ENCODE peak calls at places on chromosomes 13 and 19, in five cellular contexts. H is cardiac muscle cell, S is pancreas, J is right atrium auricular region, V is tibial artery. E is an unnamed sample. For H3K4me1, the result is how much of the 10 kb centered on the place peaks cover.

GRCh38 chr19:1244693-1245451 is 3.3 kb downstream of the ATP5F1D start:
- DNase-seq in H (no peak), S (peak), J (no peak), V (no peak), E (no peak)

GRCh38 chr19:8204961-8205360 is 4.2 kb upstream of the CERS4 start:
- DNase-seq in H (no peak), S (peak), J (no peak), V (no peak), E (no peak)

GRCh38 chr13:104847863-104848262 is 1687.6 kb downstream of the EFNB2 start:
- DNase-seq in H (no peak), S (no peak), J (no peak), V (no peak), E (no peak)

GRCh38 chr13:23570099-23570926 is at the start of gene TNFRSF19:
- DNase-seq in H (peak), S (no peak), J (peak), V (no peak), E (no peak)

GRCh38 chr13:24360106-24360505 is 50.7 kb downstream of the C1QTNF9 start:
- DNase-seq in H (no peak), S (no peak), J (no peak), V (no peak), E (no peak)

GRCh38 chr19:1057185-1057857 is 9.6 kb upstream of the ARHGAP45 start:
- DNase-seq in H (peak), S (no peak), J (no peak), V (no peak), E (no peak)

GRCh38 chr13:78468546-78469060 is 134.7 kb downstream of the POU4F1 start:
- DNase-seq in H (no peak), S (no peak), J (no peak), V (no peak), E (no peak)

GRCh38 chr19:39405930-39406655 is 554 bp upstream of the ZFP36 start:
- DNase-seq in H (no peak), S (no peak), J (peak), V (peak), E (no peak)

GRCh38 chr19:32930567-32930966 is 41.2 kb downstream of the CEP89 start:
- DNase-seq in H (no peak), S (no peak), J (no peak), V (no peak), E (no peak)

GRCh38 chr19:1618157-1619093 is 13.2 kb upstream of the UQCR11 start:
- DNase-seq in H (peak), S (peak), J (no peak), V (no peak), E (peak)

GRCh38 chr13:29887030-29887557 is 36.7 kb upstream of the UBL3 start:
- DNase-seq in H (no peak), S (no peak), J (no peak), V (no peak), E (no peak)

GRCh38 chr13:31361673-31362072 is 161.9 kb downstream of the B3GLCT start:
- DNase-seq in H (peak), S (no peak), J (no peak), V (no peak), E (no peak)

GRCh38 chr13:19665427-19665859 is 32.0 kb downstream of the MPHOSPH8 start:
- DNase-seq in H (no peak), S (no peak), J (no peak), V (no peak), E (no peak)

GRCh38 chr13:47437411-47437810 is 540.6 kb upstream of the HTR2A start:
- DNase-seq in H (no peak), S (no peak), J (no peak), V (no peak), E (no peak)

GRCh38 chr13:74144269-74144668 is 10.1 kb upstream of the KLF12 start:
- DNase-seq in H (no peak), S (no peak), J (no peak), V (no peak), E (no peak)

GRCh38 chr13:40333238-40333637 is 333.2 kb downstream of the FOXO1 start:
- DNase-seq in H (no peak), S (no peak), J (no peak), V (no peak), E (no peak)

GRCh38 chr19:36489920-36490415 is 607 bp upstream of the ZNF566 start:
- DNase-seq in H (peak), S (no peak), J (peak), V (peak), E (peak)

GRCh38 chr19:44438441-44438840 is 9.8 kb downstream of the ZNF229 start:
- DNase-seq in H (no peak), S (no peak), J (no peak), V (no peak), E (no peak)

GRCh38 chr19:54427586-54427985 is 12.3 kb downstream of the TTYH1 start:
- DNase-seq in H (no peak), S (no peak), J (no peak), V (no peak), E (no peak)

GRCh38 chr13:40920826-40921225 is 98.3 kb downstream of the ELF1 start:
- DNase-seq in H (no peak), S (no peak), J (no peak), V (no peak), E (no peak)

GRCh38 chr19:46821512-46822359 is 28.9 kb downstream of the AP2S1 start:
- DNase-seq in H (no peak), S (peak), J (no peak), V (no peak), E (no peak)

GRCh38 chr13:84455143-84455905 is 573.0 kb upstream of the SLITRK1 start:
- DNase-seq in H (no peak), S (no peak), J (no peak), V (no peak), E (no peak)

GRCh38 chr19:46374526-46375475 is 27.9 kb downstream of the PPP5C start:
- DNase-seq in H (no peak), S (no peak), J (no peak), V (no peak), E (no peak)

GRCh38 chr13:112710855-112711527 is 21.2 kb downstream of the ATP11A start:
- DNase-seq in H (peak), S (no peak), J (no peak), V (no peak), E (no peak)
- H3K4me1 ChIP-seq in H (half or more), S (under half), J (under half), V (under half), E (under half)

GRCh38 chr19:57527136-57527881 is at the start of gene ZNF549:
- DNase-seq in H (peak), S (peak), J (peak), V (peak), E (peak)
- H3K4me3 ChIP-seq in H (peak), S (peak), J (peak), V (peak), E (peak)

DNA sequence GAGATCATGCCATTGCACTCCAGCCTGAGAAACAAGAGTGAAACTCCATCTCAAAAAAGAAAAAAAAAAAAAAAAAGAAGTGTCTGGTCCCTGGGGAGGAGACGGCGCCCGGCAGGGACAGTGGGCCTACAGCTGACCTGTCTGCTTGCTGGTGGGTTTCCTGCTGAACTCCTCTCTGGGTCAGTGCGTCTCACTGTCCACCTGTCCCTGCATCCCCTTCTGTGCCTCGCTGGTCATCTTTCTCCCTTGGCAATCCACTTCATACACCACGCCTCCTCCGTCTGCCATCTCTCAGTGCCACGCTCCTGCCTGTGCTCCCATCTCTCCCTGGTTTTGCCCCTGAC is 63.4 kb downstream of the ACSBG2 start:
- DNase-seq in H (no peak), S (no peak), J (no peak), V (no peak), E (no peak)
- H3K4me1 ChIP-seq in H (under half), S (under half), J (under half), V (under half), E (under half)

DNA sequence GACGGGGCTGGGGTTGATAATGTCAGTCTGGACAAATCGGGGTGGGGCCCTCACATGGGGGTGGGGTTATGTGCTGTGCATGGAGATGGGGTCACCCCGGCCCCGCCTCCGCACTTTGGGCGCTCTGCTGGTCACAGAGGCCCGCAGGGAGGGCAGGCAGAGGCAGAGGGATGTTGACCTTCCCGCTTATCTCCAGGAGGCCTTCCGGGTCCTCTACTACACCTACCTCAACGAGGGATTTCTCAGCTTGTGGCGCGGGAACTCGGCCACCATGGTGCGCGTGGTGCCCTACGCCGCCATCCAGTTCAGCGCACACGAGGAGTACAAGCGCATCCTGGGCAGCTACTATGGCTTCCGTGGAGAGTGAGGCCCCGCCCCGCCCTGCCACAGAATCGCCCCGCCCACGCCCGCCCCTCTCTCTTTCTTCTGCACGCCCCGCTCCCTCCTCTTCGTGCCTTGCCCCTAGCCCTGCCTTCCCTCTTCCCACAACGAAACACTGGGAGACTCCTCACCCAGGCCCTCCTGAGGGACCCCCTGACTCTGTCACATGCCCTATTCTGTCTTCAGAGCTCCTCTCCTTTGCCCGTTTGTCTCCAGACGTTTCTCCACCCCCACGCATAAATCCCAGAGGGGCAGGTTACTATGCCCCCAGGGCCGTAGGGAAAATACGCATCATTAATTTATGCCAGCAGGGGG is 32.8 kb downstream of the TMEM161A start:
- DNase-seq in H (peak), S (no peak), J (peak), V (no peak), E (peak)
- H3K4me3 ChIP-seq in H (peak), S (no peak), J (peak), V (peak), E (peak)

DNA sequence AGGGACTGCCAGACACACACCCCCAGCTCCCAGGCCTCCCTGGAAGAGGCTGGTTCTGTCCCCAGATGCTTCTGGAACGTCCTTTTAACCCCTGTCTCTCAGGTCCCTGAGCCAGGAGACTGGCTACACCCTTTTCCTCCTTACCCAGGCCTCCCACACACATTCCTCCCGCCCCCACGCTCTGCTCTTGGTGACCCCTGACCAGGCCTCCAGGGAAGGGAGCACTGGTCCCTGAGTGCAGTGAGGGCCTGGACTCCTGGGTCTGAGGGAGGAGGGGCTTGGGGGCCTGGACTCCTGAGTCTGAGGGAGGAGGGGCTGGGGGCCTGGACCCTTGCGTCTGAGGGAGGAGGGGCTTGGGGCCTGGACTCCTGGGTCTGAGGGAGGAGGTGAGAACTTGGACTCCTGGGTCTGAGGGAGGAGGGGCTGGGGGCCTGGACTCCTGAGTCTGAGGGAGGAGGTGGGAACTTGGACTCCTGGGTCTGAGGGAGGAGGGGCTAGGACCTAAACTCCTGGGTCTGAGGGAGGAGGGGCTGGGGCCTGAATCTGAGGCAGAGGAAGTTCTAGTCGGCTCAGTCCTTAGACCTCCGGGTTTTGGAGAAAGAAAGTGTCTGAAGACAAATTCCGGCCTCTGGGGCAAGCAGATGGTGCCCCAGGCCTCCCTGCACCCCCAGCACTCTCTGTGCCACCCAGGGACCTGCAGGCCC is 530 bp downstream of the KLK6 start:
- DNase-seq in H (peak), S (no peak), J (no peak), V (no peak), E (no peak)
- H3K4me1 ChIP-seq in H (under half), S (under half), J (under half), V (under half), E (under half)

DNA sequence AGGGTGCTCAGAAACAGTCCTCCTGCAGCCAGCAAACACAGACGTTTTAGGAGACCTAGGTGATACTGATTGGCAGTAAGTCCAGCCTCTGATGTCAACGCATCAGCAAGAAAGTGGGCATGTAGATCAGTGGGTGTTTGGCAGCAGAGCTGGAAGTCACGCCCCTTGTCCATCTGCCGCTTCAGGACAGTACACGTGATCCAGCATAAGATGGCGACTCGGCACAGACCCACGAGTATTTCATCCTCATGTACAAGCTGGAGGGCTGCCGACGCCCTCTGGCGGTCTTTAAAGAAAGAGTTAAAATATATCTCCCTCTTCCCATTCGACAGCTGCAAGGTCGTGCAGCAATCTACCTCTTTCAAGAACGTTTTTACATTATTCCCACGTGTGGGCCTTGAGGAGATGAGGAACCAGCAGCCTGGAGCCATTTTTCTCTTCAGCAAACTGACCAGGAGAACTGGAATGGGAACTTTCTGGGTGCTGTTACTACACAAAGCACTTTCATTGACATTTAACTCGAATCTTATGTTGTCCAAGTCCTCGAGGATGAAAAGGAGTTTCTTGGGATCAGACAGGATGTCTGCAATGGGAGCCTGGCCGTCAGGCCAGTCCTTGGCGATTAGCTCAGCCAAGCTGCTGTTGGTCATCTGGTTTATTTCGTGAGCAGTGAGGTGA is 22.3 kb downstream of the NLRP11 start:
- DNase-seq in H (peak), S (peak), J (no peak), V (peak), E (peak)
- H3K4me3 ChIP-seq in H (no peak), S (no peak), J (no peak), V (no peak), E (no peak)

DNA sequence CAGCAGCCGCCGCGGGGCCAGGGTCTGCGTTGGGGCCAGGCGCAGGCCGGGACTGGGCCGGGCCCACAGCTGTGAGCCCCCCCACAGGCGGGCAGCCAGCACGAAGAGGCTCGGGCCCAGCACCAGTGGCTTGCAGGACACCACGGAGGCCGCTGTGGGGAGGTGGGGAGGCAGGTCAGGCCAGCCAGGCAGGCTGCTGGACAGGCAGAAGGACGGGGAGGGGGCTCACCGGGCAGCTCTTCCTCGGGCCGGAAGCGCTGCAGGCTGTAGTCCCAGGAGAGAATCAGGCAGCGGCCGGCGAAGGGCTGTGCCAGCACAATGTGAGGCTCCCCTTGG is 8.3 kb downstream of the LGI4 start:
- DNase-seq in H (peak), S (no peak), J (no peak), V (peak), E (no peak)
- H3K4me1 ChIP-seq in H (under half), S (under half), J (under half), V (under half), E (under half)

DNA sequence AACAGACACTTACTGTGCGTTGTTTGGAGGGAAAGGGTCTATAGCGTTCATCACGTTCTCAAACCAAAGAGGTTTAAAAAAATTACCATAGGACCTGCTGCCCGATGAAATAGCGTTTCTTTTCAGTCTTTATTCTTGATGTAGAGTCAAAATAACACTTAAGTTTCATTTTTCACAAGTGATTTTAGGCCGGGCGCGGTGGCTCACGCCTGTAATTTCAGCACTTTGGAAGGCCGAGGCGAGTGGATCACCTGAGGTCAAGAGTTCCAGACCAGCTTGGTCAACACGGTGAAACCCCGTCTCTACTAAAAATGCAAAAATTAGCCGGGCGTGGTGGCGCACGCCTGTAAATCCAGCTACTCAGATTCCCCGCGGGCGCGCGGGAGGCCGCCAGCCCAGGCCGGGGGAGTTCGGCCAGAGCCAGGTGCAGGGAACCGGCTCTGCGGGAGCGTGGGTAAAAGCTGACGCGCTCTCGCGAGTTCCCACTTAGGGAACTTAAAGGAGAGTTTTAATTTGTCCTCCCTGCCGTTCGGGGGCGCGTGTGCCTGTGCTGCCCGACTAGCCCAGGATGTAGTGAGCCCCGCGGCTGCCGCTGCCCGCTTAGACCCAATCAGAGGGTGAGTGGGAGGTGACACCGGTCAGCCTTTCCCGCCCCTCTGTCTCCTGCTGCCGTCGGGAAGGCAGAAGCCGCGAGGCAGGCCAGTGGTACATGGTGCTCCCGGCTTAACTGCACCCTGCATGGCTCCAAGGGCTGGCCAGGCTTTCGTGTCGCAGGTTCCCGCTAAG is 35.8 kb upstream of the NEK3 start:
- DNase-seq in H (peak), S (peak), J (peak), V (peak), E (no peak)
- H3K4me3 ChIP-seq in H (no peak), S (peak), J (peak), V (peak), E (peak)

DNA sequence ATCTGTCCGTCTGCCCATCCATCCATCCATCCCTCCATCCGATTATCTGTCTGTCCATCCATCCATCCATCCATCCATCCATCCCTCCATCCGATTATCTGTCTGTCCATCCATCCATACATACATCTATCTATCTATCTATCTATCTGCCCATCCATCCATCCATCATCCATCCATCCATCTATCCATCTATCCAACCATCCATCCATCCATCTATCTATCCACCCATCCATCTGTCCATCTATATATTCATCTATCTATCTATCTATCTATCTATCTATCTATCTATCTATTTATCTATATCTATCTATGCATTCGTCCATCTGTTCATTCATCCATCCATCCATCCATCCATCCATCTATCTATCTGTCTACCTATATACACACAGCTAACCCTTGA is 471.1 kb upstream of the ZNF507 start:
- DNase-seq in H (no peak), S (no peak), J (no peak), V (no peak), E (no peak)
- H3K4me1 ChIP-seq in H (under half), S (under half), J (under half), V (under half), E (under half)